ENCODE peak calls at places on chromosomes 4 and X, in ten cellular contexts. G, Y, X, H, A, M, B, R, W and V are unnamed samples.

GRCh38 chr4:132276185-132276584 is 872.9 kb upstream of the PCDH10 start:
- DNase-seq in A (peak; percentile 64), R (no peak), G (no peak), X (no peak), B (no peak), W (no peak), H (no peak), Y (no peak), M (no peak), V (no peak)

GRCh38 chr4:173519130-173520101 is 10.6 kb downstream of the HAND2 start:
- DNase-seq in H (no peak), M (no peak), A (no peak), R (no peak), B (peak; percentile 75), X (no peak), Y (no peak), G (peak; percentile 72), W (peak; percentile 92), V (no peak)

GRCh38 chr4:124940387-124940786 is 227.9 kb upstream of the ANKRD50 start:
- DNase-seq in B (no peak), Y (peak; percentile 42), X (peak; percentile 16), H (no peak), G (no peak), W (no peak), R (no peak), M (no peak), A (no peak), V (no peak)

GRCh38 chr4:9877123-9877522 is 95.7 kb downstream of the DRD5 start:
- DNase-seq in A (no peak), Y (no peak), M (no peak), W (no peak), G (no peak), R (no peak), H (no peak), B (no peak), X (no peak), V (no peak)

GRCh38 chrX:76971393-76972376 is 475.5 kb upstream of the FGF16 start:
- DNase-seq in B (no peak), X (no peak), H (no peak), A (no peak), W (no peak), M (no peak), Y (no peak), R (no peak), G (no peak), V (no peak)

GRCh38 chrX:78102100-78102499 is 1.9 kb upstream of the PGK1 start:
- DNase-seq in W (no peak), H (no peak), G (no peak), M (no peak), A (no peak), Y (no peak), X (no peak), R (no peak), B (no peak), V (no peak)

GRCh38 chr4:72567821-72568620 is 1.0 kb downstream of the ADAMTS3 start:
- DNase-seq in H (peak; percentile 40), W (peak; percentile 87), M (peak; percentile 87), R (peak; percentile 92), Y (peak; percentile 44), A (peak; percentile 85), B (peak; percentile 69), G (peak; percentile 83), X (peak; percentile 38), V (peak; percentile 87)

GRCh38 chrX:22397566-22397965 is 124.9 kb downstream of the CBLL2 start:
- DNase-seq in M (no peak), H (no peak), A (no peak), X (no peak), W (no peak), G (no peak), Y (no peak), R (no peak), B (no peak), V (no peak)

DNA sequence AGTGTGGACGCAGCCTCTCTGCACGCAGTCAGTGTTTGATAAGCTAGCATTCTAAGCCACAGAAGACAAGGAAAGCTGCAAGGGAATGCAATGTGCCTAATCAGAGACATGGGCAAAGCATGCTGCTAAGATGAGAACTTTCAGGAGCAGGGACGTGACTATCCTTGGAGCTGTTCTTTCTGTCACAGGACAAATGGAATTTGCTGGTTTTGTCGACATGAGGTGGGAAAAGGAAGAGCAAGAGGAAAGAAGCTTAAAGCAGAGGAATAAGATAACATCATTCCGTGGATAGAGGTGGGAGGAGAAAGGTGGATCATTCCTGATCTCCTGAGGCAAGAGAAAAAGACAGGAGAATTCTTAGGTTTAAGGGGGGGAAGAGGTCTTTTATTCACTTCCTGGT is 33.7 kb downstream of the RBM47 start:
- DNase-seq in M (no peak), H (no peak), B (no peak), X (no peak), R (no peak), G (no peak), Y (no peak), W (no peak), A (no peak), V (no peak)
- TF ChIP-seq EP300 in M (no peak), H (no peak), B (no peak), X (no peak), R (no peak), G (no peak), Y (no peak), W (no peak), A (no peak), V (no peak)

GRCh38 chr4:54187148-54187547 is 41.9 kb upstream of the PDGFRA start:
- DNase-seq in W (no peak), B (no peak), A (no peak), Y (no peak), R (no peak), M (peak; percentile 33), X (peak; percentile 7), H (no peak), G (peak; percentile 11), V (no peak)

GRCh38 chr4:54185380-54185779 is 43.7 kb upstream of the PDGFRA start:
- DNase-seq in W (no peak), M (no peak), A (no peak), Y (peak; percentile 2), X (no peak), R (no peak), B (no peak), H (no peak), G (no peak), V (peak; percentile 11)

GRCh38 chr4:54186371-54186770 is 42.7 kb upstream of the PDGFRA start:
- DNase-seq in A (no peak), B (no peak), W (no peak), G (no peak), Y (no peak), R (no peak), H (no peak), M (no peak), X (no peak), V (no peak)

GRCh38 chr4:54185871-54186270 is 43.2 kb upstream of the PDGFRA start:
- DNase-seq in X (no peak), W (no peak), Y (no peak), A (no peak), B (peak; percentile 33), H (no peak), M (no peak), R (no peak), G (no peak), V (no peak)

DNA sequence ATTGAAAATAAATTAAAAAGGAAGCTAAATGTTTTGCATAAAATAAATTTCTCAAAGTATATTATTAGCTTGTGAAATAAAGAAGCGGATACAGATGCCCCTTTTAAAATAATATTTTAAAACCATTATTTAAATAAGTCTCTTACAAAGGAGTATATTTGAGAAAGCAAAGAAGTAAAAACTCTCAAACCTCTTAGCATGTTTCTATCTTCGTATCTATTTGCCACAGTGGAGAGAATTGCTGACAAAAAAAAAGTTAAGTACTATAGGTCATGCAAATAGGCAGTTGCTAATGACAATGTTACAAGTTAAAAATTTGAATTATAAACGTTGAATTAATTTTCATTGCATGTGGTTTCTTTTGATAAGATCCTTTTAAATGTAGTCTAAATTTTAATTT is 44.5 kb upstream of the PDGFRA start:
- DNase-seq in M (no peak), H (no peak), G (no peak), B (no peak), X (no peak), Y (no peak), A (no peak), R (no peak), W (no peak), V (no peak)
- TF ChIP-seq EP300 in M (no peak), H (no peak), G (no peak), B (no peak), X (no peak), Y (no peak), A (no peak), R (no peak), W (no peak), V (no peak)

GRCh38 chr4:23881674-23882337 is 8.0 kb downstream of the PPARGC1A start:
- DNase-seq in B (no peak), A (no peak), Y (no peak), R (no peak), G (no peak), W (no peak), H (no peak), X (no peak), M (no peak), V (no peak)

GRCh38 chr4:23881052-23881501 is 8.8 kb downstream of the PPARGC1A start:
- DNase-seq in X (no peak), G (no peak), R (no peak), B (no peak), A (no peak), H (no peak), M (no peak), W (no peak), Y (no peak), V (no peak)

GRCh38 chr4:23884261-23884660 is 5.6 kb downstream of the PPARGC1A start:
- DNase-seq in A (no peak), Y (no peak), G (no peak), X (no peak), M (no peak), W (no peak), R (no peak), B (no peak), H (no peak), V (no peak)

GRCh38 chr4:23884731-23885130 is 5.1 kb downstream of the PPARGC1A start:
- DNase-seq in X (no peak), B (no peak), H (no peak), A (no peak), W (no peak), G (no peak), M (no peak), R (no peak), Y (no peak), V (no peak)

GRCh38 chr4:23882976-23883531 is 6.8 kb downstream of the PPARGC1A start:
- DNase-seq in G (no peak), B (no peak), X (no peak), R (no peak), A (no peak), W (no peak), M (no peak), Y (no peak), H (no peak), V (no peak)
- TF ChIP-seq EP300 in G (no peak), B (no peak), X (no peak), R (no peak), A (no peak), W (no peak), M (no peak), Y (no peak), H (no peak), V (no peak)

DNA sequence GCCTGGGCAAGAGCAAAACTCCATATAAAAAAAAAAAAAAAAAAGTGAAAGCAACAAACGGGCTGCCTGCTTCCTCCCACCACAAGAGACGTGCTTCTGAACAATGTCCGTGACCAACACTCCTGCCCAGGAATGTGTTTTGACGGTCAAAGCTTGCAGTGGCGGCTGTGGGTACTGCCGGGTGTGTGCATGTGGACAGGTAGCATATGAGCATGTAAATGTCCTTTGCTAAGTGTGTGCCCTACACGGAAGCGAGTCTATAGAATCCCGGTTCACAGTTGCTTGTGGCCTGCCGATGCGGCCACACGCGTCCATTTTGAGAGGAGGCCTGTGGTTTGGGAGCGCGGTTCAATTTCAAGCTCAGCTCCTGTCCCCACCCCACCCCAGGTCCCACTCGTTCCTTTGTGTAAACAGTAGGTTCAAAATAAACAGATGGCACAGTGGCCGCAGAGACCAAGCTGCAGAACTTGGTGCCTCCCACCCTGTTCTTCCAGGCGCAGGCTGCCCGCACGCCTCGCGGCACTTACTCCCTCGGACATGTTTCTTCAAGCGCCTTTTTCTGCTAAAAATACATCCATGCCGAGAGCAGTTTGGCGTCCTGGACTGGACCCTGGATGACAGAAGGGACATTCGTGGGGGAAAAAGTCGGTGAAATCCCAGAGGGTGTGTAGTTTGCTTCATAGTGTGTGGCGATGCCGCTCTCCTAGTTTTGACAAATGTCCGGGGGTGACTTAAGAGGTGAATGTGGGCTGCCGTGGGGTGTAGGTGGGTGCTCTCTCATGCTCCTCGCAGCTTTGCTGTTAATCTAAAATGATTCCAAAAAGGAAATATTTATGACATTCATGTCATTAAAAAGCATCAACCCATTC is 11.5 kb upstream of the NKX1-1 start:
- DNase-seq in R (no peak), Y (no peak), H (peak; percentile 19), A (no peak), B (peak; percentile 30), G (no peak), X (no peak), M (peak; percentile 12), W (peak; percentile 57), V (no peak)
- TF ChIP-seq EP300 in R (no peak), Y (no peak), H (no peak), A (no peak), B (no peak), G (no peak), X (no peak), M (no peak), W (no peak), V (no peak)